ENCODE peak calls at places on chromosomes 7 and 10, in six cellular contexts. J is NB4, H is caudate nucleus, N is glutamatergic neuron, R is lower lobe of right lung, S is C1 segment of cervical spinal cord. E is an unnamed sample.

GRCh38 chr10:33098966-33099663 is 141.1 kb upstream of the ITGB1 start:
- DNase-seq in J (peak), H (no peak), N (no peak), R (no peak), S (no peak), E (no peak)

GRCh38 chr7:83072576-83073517 is 89.8 kb downstream of the PCLO start:
- DNase-seq in J (no peak), H (no peak), N (no peak), R (no peak), S (no peak), E (no peak)

GRCh38 chr7:101118856-101119255 is 8.0 kb upstream of the SERPINE1 start:
- DNase-seq in J (no peak), H (no peak), N (no peak), R (no peak), S (no peak), E (no peak)

GRCh38 chr7:121369462-121369861 is 26.6 kb downstream of the FAM3C start:
- DNase-seq in J (no peak), H (no peak), N (no peak), R (no peak), S (no peak), E (no peak)

GRCh38 chr7:46282155-46282554 is 361.1 kb upstream of the IGFBP3 start:
- DNase-seq in J (no peak), H (no peak), N (no peak), R (no peak), S (no peak), E (no peak)

GRCh38 chr7:40306596-40306995 is 171.8 kb downstream of the SUGCT start:
- DNase-seq in J (no peak), H (no peak), N (no peak), R (no peak), S (no peak), E (no peak)

GRCh38 chr10:102434251-102434913 is 2.0 kb upstream of the CUEDC2 start:
- DNase-seq in J (peak), H (no peak), N (no peak), R (no peak), S (no peak), E (no peak)

GRCh38 chr7:50920031-50920635 is 137.4 kb upstream of the GRB10 start:
- DNase-seq in J (no peak), H (no peak), N (no peak), R (no peak), S (no peak), E (no peak)

GRCh38 chr7:123562121-123562520 is 4.5 kb upstream of the NDUFA5 start:
- DNase-seq in J (no peak), H (no peak), N (no peak), R (no peak), S (no peak), E (no peak)

GRCh38 chr7:884191-885003 is 8.0 kb downstream of the GET4 start:
- DNase-seq in J (no peak), H (no peak), N (peak), R (no peak), S (no peak), E (no peak)

GRCh38 chr7:71613316-71613715 is 481.4 kb downstream of the GALNT17 start:
- DNase-seq in J (no peak), H (no peak), N (no peak), R (no peak), S (no peak), E (no peak)

GRCh38 chr7:86991844-86992243 is 67.6 kb downstream of the ELAPOR2 start:
- DNase-seq in J (no peak), H (no peak), N (no peak), R (no peak), S (no peak), E (no peak)

E was measured in NCI-H526.